ENCODE peak calls at places on chromosomes 11 and 22, in nine cellular contexts. T is Karpas-422, I is PC-3, E is HepG2, U is PC-9, O is fibroblast of lung, S is H9, G is HCT116, P is neural progenitor cell. A is an unnamed sample.

GRCh38 chr11:78031629-78032028 is 8.6 kb upstream of the KCTD14 start:
- DNase-seq in T (peak), E (peak), U (no peak), S (no peak), I (no peak), G (no peak), O (no peak), P (no peak), A (no peak)

GRCh38 chr11:47731466-47731865 is 16.3 kb upstream of the AGBL2 start:
- DNase-seq in G (no peak), O (peak), E (no peak), T (no peak), I (no peak), U (no peak), P (peak), S (no peak), A (no peak)

GRCh38 chr11:31986201-31986889 is 104.5 kb upstream of the RCN1 start:
- DNase-seq in O (no peak), G (no peak), U (no peak), T (no peak), I (no peak), S (no peak), P (no peak), E (no peak), A (no peak)

GRCh38 chr11:95790933-95791247 is 592 bp downstream of the CEP57 start:
- DNase-seq in P (peak), S (peak), E (peak), U (peak), I (peak), T (peak), O (peak), G (peak), A (peak)

GRCh38 chr22:23532756-23533155 is 47.3 kb downstream of the IGLL1 start:
- DNase-seq in S (peak), I (no peak), G (no peak), E (no peak), P (no peak), U (no peak), O (no peak), T (no peak), A (no peak)

GRCh38 chr22:28920757-28921584 is 37.6 kb downstream of the ZNRF3 start:
- DNase-seq in G (no peak), T (peak), I (no peak), S (no peak), U (no peak), P (no peak), E (peak), O (no peak), A (no peak)

GRCh38 chr11:126336646-126337045 is 18.8 kb upstream of the ST3GAL4 start:
- DNase-seq in O (no peak), U (no peak), T (no peak), I (no peak), E (no peak), S (peak), P (no peak), G (no peak), A (no peak)

GRCh38 chr11:9565822-9566560 is 7.5 kb upstream of the WEE1 start:
- DNase-seq in O (peak), S (peak), U (peak), P (peak), I (peak), G (peak), E (peak), T (peak), A (peak)

GRCh38 chr11:112931686-112932085 is 29.5 kb upstream of the NCAM1 start:
- DNase-seq in T (no peak), O (no peak), I (no peak), G (no peak), U (no peak), E (no peak), S (no peak), P (no peak), A (no peak)

GRCh38 chr11:121461843-121462242 is 9.1 kb upstream of the SORL1-AS1 start:
- DNase-seq in I (no peak), P (no peak), S (no peak), U (no peak), O (no peak), G (no peak), T (no peak), E (no peak), A (no peak)

GRCh38 chr11:45042560-45042959 is 91.9 kb upstream of the TP53I11 start:
- DNase-seq in T (no peak), S (no peak), I (peak), G (no peak), O (no peak), P (no peak), E (no peak), U (no peak), A (no peak)

GRCh38 chr22:39098026-39098425 is 982 bp downstream of the APOBEC3H start:
- DNase-seq in G (no peak), S (peak), I (no peak), T (no peak), P (peak), U (peak), E (no peak), O (no peak), A (no peak)

GRCh38 chr11:13963169-13963948 is 836 bp downstream of the SPON1 start:
- DNase-seq in T (no peak), G (no peak), S (peak), O (peak), U (no peak), P (peak), E (no peak), I (no peak), A (peak)

GRCh38 chr22:26942301-26942927 is 285.0 kb downstream of the MIAT start:
- DNase-seq in T (no peak), E (no peak), P (peak), I (no peak), G (no peak), S (no peak), U (no peak), O (no peak), A (peak)

GRCh38 chr11:68257477-68258362 is 14.1 kb downstream of the C11orf24 start:
- DNase-seq in P (peak), U (peak), E (peak), O (peak), G (peak), T (peak), S (peak), I (peak), A (peak)

GRCh38 chr11:64081663-64082442 is 46.1 kb downstream of the FLRT1 start:
- DNase-seq in G (no peak), E (no peak), I (no peak), T (no peak), P (no peak), U (no peak), S (no peak), O (no peak), A (no peak)

GRCh38 chr11:75429902-75430691 is 2.9 kb downstream of the KLHL35 start:
- DNase-seq in G (no peak), E (no peak), S (peak), I (peak), T (no peak), O (peak), P (peak), U (peak), A (peak)

GRCh38 chr11:59426361-59427067 is at the start of gene OR5A2:
- DNase-seq in U (no peak), I (peak), P (peak), E (no peak), T (no peak), S (peak), O (no peak), G (no peak), A (no peak)

GRCh38 chr11:133082453-133082781 is 449.9 kb downstream of the OPCML start:
- DNase-seq in U (no peak), P (peak), S (peak), I (no peak), T (no peak), O (no peak), G (no peak), E (no peak), A (no peak)

GRCh38 chr11:100980156-100980555 is 149.5 kb downstream of the PGR start:
- DNase-seq in O (peak), I (peak), E (peak), P (peak), T (peak), S (no peak), U (no peak), G (no peak), A (no peak)

GRCh38 chr11:120601566-120601965 is 90.0 kb downstream of the GRIK4 start:
- DNase-seq in E (no peak), I (peak), S (no peak), O (peak), T (no peak), P (no peak), U (no peak), G (no peak), A (peak)

GRCh38 chr11:34809191-34810106 is 106.7 kb downstream of the APIP start:
- DNase-seq in U (peak), I (peak), T (no peak), E (no peak), S (no peak), P (no peak), O (no peak), G (no peak), A (peak)

GRCh38 chr11:34356576-34356917 is 1.3 kb downstream of the ABTB2 start:
- DNase-seq in U (peak), O (peak), S (peak), E (no peak), G (no peak), P (peak), T (no peak), I (no peak), A (peak)

GRCh38 chr22:33361581-33361980 is 303.4 kb upstream of the SYN3 start:
- DNase-seq in I (no peak), T (no peak), E (no peak), G (no peak), O (no peak), U (no peak), P (no peak), S (no peak), A (peak)

GRCh38 chr22:17779286-17780115 is 5.2 kb upstream of the BID start:
- DNase-seq in G (no peak), I (no peak), T (no peak), O (no peak), P (no peak), E (no peak), U (no peak), S (no peak), A (no peak)

GRCh38 chr11:61871158-61871597 is 20.2 kb downstream of the FADS3 start:
- DNase-seq in E (peak), G (peak), P (peak), U (peak), I (peak), O (peak), T (peak), S (peak), A (peak)

GRCh38 chr11:7251836-7252682 is at the start of gene SYT9:
- DNase-seq in I (peak), G (no peak), O (peak), E (no peak), S (peak), P (peak), U (no peak), T (no peak), A (peak)

GRCh38 chr11:14644396-14645246 is 1.0 kb downstream of the PDE3B start:
- DNase-seq in T (no peak), S (peak), U (no peak), I (no peak), G (peak), O (peak), E (peak), P (peak), A (no peak)

GRCh38 chr22:24975813-24976341 is 23.4 kb downstream of the KIAA1671 start:
- DNase-seq in G (no peak), U (no peak), P (peak), I (no peak), O (no peak), S (no peak), T (no peak), E (no peak), A (no peak)

GRCh38 chr11:95923730-95924413 is at the start of gene MTMR2:
- DNase-seq in G (peak), E (peak), P (peak), O (peak), T (peak), U (peak), S (peak), I (peak), A (peak)

GRCh38 chr22:31089101-31090100 is 8.3 kb downstream of the SMTN start:
- DNase-seq in T (peak), P (peak), G (no peak), I (no peak), O (peak), S (no peak), U (no peak), E (no peak), A (no peak)

GRCh38 chr11:100525197-100525596 is 161.9 kb upstream of the ARHGAP42 start:
- DNase-seq in P (no peak), T (no peak), O (no peak), E (no peak), S (no peak), I (no peak), G (no peak), U (no peak), A (no peak)

GRCh38 chr22:39502789-39503464 is 837 bp downstream of the MIEF1 start:
- DNase-seq in P (no peak), O (peak), I (no peak), S (no peak), T (peak), G (no peak), E (no peak), U (no peak), A (no peak)

GRCh38 chr11:7974668-7975067 is 9.4 kb upstream of the NLRP10 start:
- DNase-seq in O (no peak), T (no peak), U (peak), I (peak), G (no peak), E (no peak), P (no peak), S (peak), A (peak)

GRCh38 chr11:71241721-71242259 is 10.6 kb downstream of the SHANK2 start:
- DNase-seq in G (no peak), U (no peak), E (no peak), T (no peak), S (peak), O (no peak), P (no peak), I (no peak), A (no peak)

GRCh38 chr11:126483796-126484195 is 128.3 kb downstream of the ST3GAL4 start:
- DNase-seq in O (no peak), S (no peak), E (no peak), I (no peak), P (peak), G (no peak), U (no peak), T (no peak), A (no peak)

GRCh38 chr11:99316761-99317475 is 296.2 kb downstream of the CNTN5 start:
- DNase-seq in T (no peak), S (no peak), P (no peak), G (no peak), I (no peak), O (peak), E (no peak), U (no peak), A (peak)

GRCh38 chr11:65722261-65722660 is 1.7 kb upstream of the RNASEH2C start:
- DNase-seq in U (no peak), G (no peak), T (no peak), O (no peak), P (no peak), E (no peak), S (no peak), I (no peak), A (no peak)
- H2AFZ ChIP-seq in U (no peak), G (no peak), T (no peak), O (no peak), P (no peak), E (peak), S (no peak), I (no peak), A (no peak)

GRCh38 chr11:65868907-65869306 is 3.7 kb downstream of the EFEMP2 start:
- DNase-seq in G (no peak), T (no peak), P (no peak), O (no peak), S (no peak), I (no peak), E (no peak), U (no peak), A (no peak)
- H3K27ac ChIP-seq in G (no peak), T (no peak), P (no peak), O (no peak), S (no peak), I (no peak), E (no peak), U (no peak), A (no peak)

DNA sequence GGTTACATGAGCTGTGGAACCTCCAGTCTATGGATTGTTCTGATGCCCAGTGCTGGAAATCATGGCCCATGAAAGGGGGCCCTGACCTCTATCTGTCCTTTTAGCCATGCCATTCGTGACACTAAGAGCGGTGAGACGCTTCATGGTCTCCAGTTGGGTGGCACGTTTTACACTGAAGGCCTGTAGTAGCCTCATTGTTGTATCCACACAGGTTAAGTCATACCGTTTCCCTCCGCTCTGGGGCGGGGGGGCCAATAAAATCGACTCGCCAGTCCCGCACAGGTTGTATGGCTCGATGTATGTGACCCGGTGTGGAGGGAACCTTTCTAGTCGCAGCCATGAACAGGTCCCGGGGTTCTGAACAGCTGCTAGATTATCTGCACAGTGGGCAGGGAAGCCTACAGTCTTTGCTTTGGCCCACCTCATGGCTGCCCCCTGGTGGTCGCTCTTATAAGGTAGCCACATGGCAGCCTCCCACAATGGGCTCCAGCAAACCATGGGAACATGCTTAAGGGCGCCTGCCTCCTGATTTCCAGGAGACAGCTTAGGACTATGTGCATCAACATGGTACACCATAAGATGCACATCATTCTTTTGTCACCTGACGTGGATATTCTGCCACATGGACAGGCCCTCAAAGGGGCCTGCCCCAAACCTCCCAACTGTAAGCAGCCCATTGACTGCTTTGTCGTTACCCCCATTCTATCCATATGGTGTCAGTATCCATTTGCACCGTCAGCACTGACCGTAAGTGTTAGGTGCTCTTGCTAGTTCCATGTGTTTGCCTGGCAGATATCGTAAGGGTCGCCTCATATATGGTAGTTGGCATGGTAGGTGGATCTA is 19.7 kb upstream of the APOL3 start:
- DNase-seq in P (peak), I (peak), S (peak), U (peak), G (peak), T (peak), E (peak), O (peak), A (no peak)
- H2AFZ ChIP-seq in P (peak), I (no peak), S (no peak), U (no peak), G (peak), T (no peak), E (no peak), O (no peak), A (no peak)

GRCh38 chr11:30424851-30425250 is 101.9 kb downstream of the ARL14EP start:
- DNase-seq in O (no peak), T (no peak), S (no peak), P (no peak), G (no peak), U (no peak), E (no peak), I (no peak), A (no peak)
- H3K27ac ChIP-seq in O (no peak), T (no peak), S (no peak), P (no peak), G (no peak), U (no peak), E (no peak), I (no peak), A (no peak)

GRCh38 chr11:20610825-20611224 is 11.4 kb downstream of the SLC6A5 start:
- DNase-seq in S (no peak), G (no peak), P (no peak), I (no peak), U (no peak), T (no peak), E (no peak), O (no peak), A (no peak)

GRCh38 chr11:20611445-20611844 is 12.0 kb downstream of the SLC6A5 start:
- DNase-seq in O (no peak), S (no peak), P (no peak), I (no peak), U (no peak), E (no peak), G (no peak), T (no peak), A (no peak)

GRCh38 chr11:20611892-20612291 is 12.5 kb downstream of the SLC6A5 start:
- DNase-seq in G (no peak), T (no peak), E (peak), P (no peak), S (no peak), U (no peak), O (no peak), I (no peak), A (no peak)

GRCh38 chr11:20608938-20609337 is 9.5 kb downstream of the SLC6A5 start:
- DNase-seq in I (no peak), S (no peak), T (no peak), E (no peak), G (no peak), U (no peak), P (no peak), O (no peak), A (no peak)

GRCh38 chr11:20609727-20610707 is 10.6 kb downstream of the SLC6A5 start:
- DNase-seq in T (peak), U (peak), I (peak), G (peak), O (peak), S (peak), P (peak), E (peak), A (peak)
- H2AFZ ChIP-seq in T (peak), U (no peak), I (peak), G (peak), O (no peak), S (peak), P (peak), E (no peak), A (no peak)

DNA sequence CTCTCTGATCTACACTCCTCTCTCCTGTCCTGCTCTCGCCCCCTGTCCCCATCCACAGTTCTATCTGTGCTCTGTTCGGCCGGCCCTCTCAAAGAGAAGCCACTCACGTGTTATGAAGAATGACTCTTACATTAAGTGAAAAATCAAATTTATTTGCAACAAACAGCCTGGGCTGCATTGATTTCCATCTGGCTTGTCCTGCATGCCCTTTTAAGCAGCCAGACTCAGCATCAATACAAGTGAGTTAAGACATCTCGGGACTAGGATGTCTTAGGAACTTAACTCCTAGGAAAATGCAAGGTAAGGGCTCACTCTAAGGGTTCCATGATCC is 373.5 kb downstream of the TENM4 start:
- DNase-seq in P (no peak), G (no peak), O (no peak), S (no peak), T (no peak), I (no peak), E (no peak), U (no peak), A (no peak)
- H3K27ac ChIP-seq in P (no peak), G (no peak), O (no peak), S (no peak), T (no peak), I (no peak), E (no peak), U (no peak), A (no peak)

GRCh38 chr11:695332-695605 is 247 bp upstream of the DEAF1 start:
- DNase-seq in U (no peak), T (no peak), O (no peak), S (no peak), G (no peak), E (no peak), I (no peak), P (no peak), A (no peak)
- H2AFZ ChIP-seq in U (peak), T (peak), O (peak), S (no peak), G (no peak), E (peak), I (peak), P (peak), A (peak)